ENCODE peak calls at places on chromosomes 16 and 17, in seven cellular contexts. A, C, W, P, O, M and N are unnamed samples.

GRCh38 chr17:81027591-81028505 is 7.1 kb upstream of the BAIAP2 start:
- DNase-seq in A (peak; percentile 50), C (peak; percentile 77), W (peak; percentile 74), P (no peak), O (no peak), M (no peak), N (no peak)

GRCh38 chr16:70767377-70768204 is 33.4 kb downstream of the VAC14 start:
- DNase-seq in A (no peak), C (no peak), W (no peak), P (no peak), O (no peak), M (no peak), N (no peak)

GRCh38 chr17:82396601-82397435 is 21.3 kb upstream of the HEXD start:
- DNase-seq in A (no peak), C (no peak), W (peak; percentile 49), P (peak; percentile 89), O (no peak), M (no peak), N (peak; percentile 81)

GRCh38 chr16:88835383-88835782 is 21.4 kb downstream of the GALNS start:
- DNase-seq in A (no peak), C (no peak), W (no peak), P (no peak), O (no peak), M (no peak), N (peak; percentile 93)

GRCh38 chr16:81651758-81652718 is 127.1 kb upstream of the PLCG2 start:
- DNase-seq in A (no peak), C (no peak), W (no peak), P (no peak), O (no peak), M (no peak), N (no peak)

GRCh38 chr17:65529761-65530157 is 31.7 kb downstream of the AXIN2 start:
- DNase-seq in A (no peak), C (no peak), W (no peak), P (no peak), O (no peak), M (no peak), N (peak; percentile 37)

GRCh38 chr17:78674595-78675315 is 97.6 kb upstream of the DNAH17 start:
- DNase-seq in A (no peak), C (no peak), W (no peak), P (no peak), O (peak; percentile 53), M (no peak), N (no peak)

GRCh38 chr17:72182256-72182890 is 61.6 kb downstream of the SOX9 start:
- DNase-seq in A (no peak), C (no peak), W (no peak), P (no peak), O (no peak), M (peak; percentile 31), N (no peak)

GRCh38 chr16:87789437-87790277 is 23.9 kb upstream of the KLHDC4 start:
- DNase-seq in A (no peak), C (no peak), W (peak; percentile 87), P (peak; percentile 51), O (no peak), M (peak; percentile 75), N (no peak)

GRCh38 chr17:71632328-71632727 is 488.5 kb upstream of the SOX9 start:
- DNase-seq in A (no peak), C (no peak), W (no peak), P (peak; percentile 5), O (no peak), M (no peak), N (no peak)

GRCh38 chr17:39866013-39866730 is 1.8 kb upstream of the ZPBP2 start:
- DNase-seq in A (no peak), C (no peak), W (no peak), P (no peak), O (no peak), M (no peak), N (no peak)

GRCh38 chr17:68161644-68162428 is 86.0 kb upstream of the AMZ2 start:
- DNase-seq in A (no peak), C (no peak), W (no peak), P (no peak), O (no peak), M (no peak), N (no peak)

GRCh38 chr17:61862105-61862574 is 1.2 kb downstream of the BRIP1 start:
- DNase-seq in A (no peak), C (no peak), W (no peak), P (no peak), O (no peak), M (no peak), N (no peak)

GRCh38 chr16:48526058-48526957 is 83.7 kb downstream of the N4BP1 start:
- DNase-seq in A (no peak), C (peak; percentile 73), W (peak; percentile 49), P (no peak), O (peak; percentile 72), M (peak; percentile 70), N (peak; percentile 32)

GRCh38 chr16:67481561-67482259 is 753 bp upstream of the ATP6V0D1 start:
- DNase-seq in A (peak; percentile 16), C (peak; percentile 53), W (peak; percentile 86), P (peak; percentile 45), O (no peak), M (peak; percentile 42), N (no peak)

GRCh38 chr16:4618645-4619418 is 4.1 kb upstream of the UBALD1 start:
- DNase-seq in A (no peak), C (peak; percentile 75), W (no peak), P (no peak), O (no peak), M (no peak), N (no peak)

GRCh38 chr16:49463529-49463928 is 89.9 kb downstream of the C16orf78 start:
- DNase-seq in A (peak; percentile 46), C (no peak), W (no peak), P (no peak), O (no peak), M (peak; percentile 28), N (no peak)

GRCh38 chr16:70402916-70403659 is 35.8 kb downstream of the ST3GAL2 start:
- DNase-seq in A (no peak), C (no peak), W (no peak), P (peak; percentile 50), O (no peak), M (no peak), N (no peak)

GRCh38 chr17:36722121-36722902 is 120.9 kb downstream of the MRM1 start:
- DNase-seq in A (peak; percentile 55), C (no peak), W (peak; percentile 86), P (peak; percentile 33), O (peak; percentile 68), M (peak; percentile 30), N (no peak)